ENCODE peak calls at places on chromosome 22, in seven cellular contexts. R, I, C, D, U, G and T are unnamed samples.

GRCh38 chr22:39943366-39943765 is 16.8 kb upstream of the TMA7B start:
- DNase-seq in R (no peak), I (no peak), C (no peak), D (no peak), U (no peak), G (peak; percentile 6), T (no peak)

GRCh38 chr22:19875061-19875530 is 20.4 kb upstream of the GNB1L start:
- DNase-seq in R (no peak), I (peak; percentile 19), C (no peak), D (no peak), U (no peak), G (no peak), T (peak; percentile 12)

GRCh38 chr22:38996105-38996504 is 14.0 kb downstream of the APOBEC3B start:
- DNase-seq in R (no peak), I (no peak), C (no peak), D (no peak), U (no peak), G (no peak), T (no peak)

GRCh38 chr22:46971141-46971775 is 208.8 kb downstream of the TBC1D22A start:
- DNase-seq in R (no peak), I (no peak), C (peak; percentile 56), D (peak; percentile 37), U (peak; percentile 12), G (no peak), T (no peak)

GRCh38 chr22:19527861-19528417 is 3.7 kb upstream of the CLDN5 start:
- DNase-seq in R (no peak), I (no peak), C (no peak), D (no peak), U (no peak), G (peak; percentile 69), T (no peak)

GRCh38 chr22:46673677-46674236 is 53.6 kb downstream of the GRAMD4 start:
- DNase-seq in R (no peak), I (no peak), C (no peak), D (no peak), U (no peak), G (no peak), T (no peak)

GRCh38 chr22:48432721-48433518 is 1394.8 kb downstream of the BRD1 start:
- DNase-seq in R (no peak), I (no peak), C (no peak), D (no peak), U (no peak), G (no peak), T (no peak)

GRCh38 chr22:45869448-45869847 is 107.5 kb downstream of the WNT7B start:
- DNase-seq in R (no peak), I (no peak), C (no peak), D (no peak), U (no peak), G (no peak), T (no peak)

GRCh38 chr22:42754658-42755057 is 34.0 kb upstream of the A4GALT start:
- DNase-seq in R (no peak), I (no peak), C (no peak), D (no peak), U (no peak), G (peak; percentile 23), T (no peak)

GRCh38 chr22:47613606-47614350 is 851.3 kb downstream of the TBC1D22A start:
- DNase-seq in R (no peak), I (no peak), C (no peak), D (no peak), U (no peak), G (no peak), T (no peak)

GRCh38 chr22:17418890-17419324 is 49.6 kb downstream of the CECR2 start:
- DNase-seq in R (no peak), I (no peak), C (peak; percentile 39), D (no peak), U (no peak), G (no peak), T (no peak)

GRCh38 chr22:41305646-41306045 is 4.3 kb downstream of the ZC3H7B start:
- DNase-seq in R (no peak), I (no peak), C (no peak), D (no peak), U (no peak), G (peak; percentile 83), T (peak; percentile 66)

GRCh38 chr22:39360242-39360641 is 10.5 kb downstream of the SYNGR1 start:
- DNase-seq in R (no peak), I (no peak), C (no peak), D (no peak), U (no peak), G (no peak), T (no peak)

GRCh38 chr22:17152340-17152739 is 6.7 kb downstream of the HDHD5 start:
- DNase-seq in R (no peak), I (no peak), C (no peak), D (no peak), U (no peak), G (no peak), T (no peak)

GRCh38 chr22:49609207-49609876 is 218.3 kb downstream of the BRD1 start:
- DNase-seq in R (no peak), I (no peak), C (no peak), D (peak; percentile 7), U (no peak), G (no peak), T (no peak)
- TF ChIP-seq CTCF in R (no peak), I (no peak), C (no peak), D (no peak), U (no peak), G (no peak), T (no peak)

DNA sequence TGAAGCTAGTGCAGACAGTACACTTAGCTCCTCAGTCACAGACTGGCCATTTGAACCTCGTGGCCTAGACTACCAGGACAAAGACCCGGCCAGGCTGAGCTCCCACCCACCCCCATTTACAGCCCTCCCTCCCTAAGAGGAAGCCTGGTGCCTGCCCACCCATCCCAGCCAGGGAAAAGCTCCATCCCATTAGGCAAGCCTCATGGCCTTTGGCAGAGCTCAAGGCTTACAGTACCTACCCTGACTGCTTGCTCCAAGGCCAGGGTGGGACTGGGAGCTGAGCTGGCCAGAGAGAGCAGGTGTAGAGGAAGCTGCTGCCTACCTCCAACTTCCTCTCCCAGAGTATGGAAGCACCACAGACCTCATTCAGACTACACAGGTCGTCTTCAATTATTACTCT is 7.5 kb downstream of the PIK3IP1 start:
- DNase-seq in R (no peak), I (no peak), C (no peak), D (no peak), U (no peak), G (no peak), T (no peak)
- H3K4me1 ChIP-seq in R (peaks cover 13% of the 10 kb centered on the region), I (no peaks in the 10 kb centered on the region), C (peaks cover 67% of the 10 kb centered on the region), D (peaks cover 60% of the 10 kb centered on the region), U (no peaks in the 10 kb centered on the region), G (peaks cover 3% of the 10 kb centered on the region), T (no peaks in the 10 kb centered on the region)

GRCh38 chr22:22213231-22213630 is 31.4 kb upstream of the VPREB1 start:
- DNase-seq in R (no peak), I (no peak), C (no peak), D (no peak), U (no peak), G (no peak), T (no peak)

GRCh38 chr22:22208657-22209056 is 35.9 kb upstream of the VPREB1 start:
- DNase-seq in R (no peak), I (no peak), C (no peak), D (no peak), U (no peak), G (no peak), T (no peak)

GRCh38 chr22:22207845-22208564 is 36.6 kb upstream of the VPREB1 start:
- DNase-seq in R (no peak), I (peak; percentile 61), C (peak; percentile 57), D (peak; percentile 52), U (peak; percentile 60), G (peak; percentile 80), T (peak; percentile 22)

GRCh38 chr22:22210375-22210774 is 34.2 kb upstream of the VPREB1 start:
- DNase-seq in R (no peak), I (no peak), C (no peak), D (no peak), U (no peak), G (peak; percentile 79), T (no peak)

GRCh38 chr22:22210889-22211833 is 33.4 kb upstream of the VPREB1 start:
- DNase-seq in R (no peak), I (no peak), C (no peak), D (no peak), U (no peak), G (no peak), T (no peak)
- H3K27me3 ChIP-seq in R (no peaks in the 10 kb centered on the region), I (no peaks in the 10 kb centered on the region), C (no peaks in the 10 kb centered on the region), D (peaks cover 83% of the 10 kb centered on the region), U (peaks cover 7% of the 10 kb centered on the region), G (no peaks in the 10 kb centered on the region), T (no peaks in the 10 kb centered on the region)

GRCh38 chr22:35516723-35517122 is 23.9 kb upstream of the RASD2 start:
- DNase-seq in R (no peak), I (no peak), C (no peak), D (no peak), U (no peak), G (no peak), T (no peak)
- TF ChIP-seq CTCF in R (no peak), I (no peak), C (no peak), D (no peak), U (no peak), G (no peak), T (no peak)

GRCh38 chr22:36349726-36350125 is 38.0 kb downstream of the MYH9 start:
- DNase-seq in R (no peak), I (no peak), C (no peak), D (no peak), U (no peak), G (no peak), T (no peak)

GRCh38 chr22:36352775-36353507 is 34.8 kb downstream of the MYH9 start:
- DNase-seq in R (peak; percentile 55), I (no peak), C (peak; percentile 69), D (peak; percentile 64), U (peak; percentile 82), G (no peak), T (no peak)

GRCh38 chr22:36355362-36355761 is 32.4 kb downstream of the MYH9 start:
- DNase-seq in R (no peak), I (no peak), C (no peak), D (no peak), U (no peak), G (no peak), T (no peak)

GRCh38 chr22:36350751-36351594 is 36.8 kb downstream of the MYH9 start:
- DNase-seq in R (no peak), I (peak; percentile 23), C (peak; percentile 25), D (no peak), U (no peak), G (peak; percentile 48), T (no peak)

DNA sequence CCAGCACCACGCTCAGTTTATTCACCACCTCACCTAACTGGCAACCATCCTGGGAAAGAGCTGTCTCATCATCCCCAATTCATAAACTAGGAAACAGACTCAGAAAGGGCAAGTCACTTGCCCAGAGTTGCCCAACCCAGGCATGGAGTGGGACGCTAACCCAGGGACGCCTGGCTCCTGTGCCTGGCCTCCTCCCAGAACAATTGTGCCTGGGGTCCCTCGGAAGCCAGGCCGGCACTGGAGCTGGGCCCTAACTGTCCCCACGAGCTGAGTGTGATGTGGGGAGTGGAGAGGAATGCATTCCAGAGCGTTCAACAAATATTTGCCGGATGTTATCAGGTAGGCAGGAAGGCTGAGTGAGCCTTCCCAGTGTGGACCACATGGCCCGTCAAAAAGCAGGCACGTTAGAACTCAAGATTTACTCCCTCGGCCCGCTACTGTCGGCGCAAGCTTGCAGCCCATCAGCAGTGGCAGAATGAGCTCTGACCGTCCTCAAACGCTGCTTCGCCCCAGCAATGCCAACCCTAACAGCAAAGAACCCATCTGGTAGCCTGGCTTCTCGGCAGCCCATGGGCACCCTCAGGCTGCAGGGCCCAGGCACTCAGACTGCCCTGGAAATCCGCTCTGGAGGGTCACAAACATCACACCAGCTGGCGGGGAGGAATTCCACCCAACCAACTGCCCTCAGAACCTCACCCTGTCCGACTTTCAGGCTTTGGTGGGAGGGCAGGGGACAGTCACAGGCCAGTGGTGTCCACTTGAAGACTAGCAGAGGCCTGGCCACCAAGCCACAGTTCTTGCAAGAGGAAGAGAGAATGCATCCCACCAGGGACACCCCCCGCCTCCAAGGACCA is 35.6 kb downstream of the MYH9 start:
- DNase-seq in R (no peak), I (no peak), C (no peak), D (no peak), U (no peak), G (peak; percentile 68), T (no peak)
- H3K4me1 ChIP-seq in R (peaks cover 92% of the 10 kb centered on the region), I (peaks cover 17% of the 10 kb centered on the region), C (peaks cover 97% of the 10 kb centered on the region), D (peaks cover 99% of the 10 kb centered on the region), U (peaks cover 6% of the 10 kb centered on the region), G (peaks cover 49% of the 10 kb centered on the region), T (peaks cover 8% of the 10 kb centered on the region)